ENCODE peak calls at places on chromosomes 16 and 17, in four cellular contexts. G is neural progenitor cell, E is H54, F is caudate nucleus. R is an unnamed sample.

GRCh38 chr16:64121473-64121872 is 1000.4 kb downstream of the CDH11 start:
- DNase-seq in G (no peak), E (no peak), F (no peak), R (no peak)

GRCh38 chr16:85204242-85205010 is 92.2 kb upstream of the CIBAR2 start:
- DNase-seq in G (no peak), E (no peak), F (no peak), R (no peak)

GRCh38 chr17:64270885-64271284 is 7.8 kb upstream of the TEX2 start:
- DNase-seq in G (no peak), E (no peak), F (no peak), R (no peak)

GRCh38 chr17:38705523-38705802 is 390 bp downstream of the MLLT6 start:
- DNase-seq in G (no peak), E (no peak), F (no peak), R (no peak)

GRCh38 chr17:9768381-9768934 is 22.9 kb downstream of the DHRS7C start:
- DNase-seq in G (peak), E (peak), F (no peak), R (no peak)

GRCh38 chr17:78247304-78247703 is 15.9 kb downstream of the TMEM235 start:
- DNase-seq in G (no peak), E (no peak), F (no peak), R (no peak)

GRCh38 chr17:56449176-56449575 is 144.3 kb upstream of the NOG start:
- DNase-seq in G (no peak), E (no peak), F (no peak), R (no peak)

GRCh38 chr17:58335061-58335731 is 6.6 kb upstream of the TSPOAP1 start:
- DNase-seq in G (no peak), E (no peak), F (no peak), R (no peak)

GRCh38 chr17:42845918-42846593 is 1.7 kb downstream of the AOC2 start:
- DNase-seq in G (no peak), E (peak), F (no peak), R (no peak)

GRCh38 chr17:13584701-13585080 is 17.0 kb downstream of the HS3ST3A1 start:
- DNase-seq in G (no peak), E (no peak), F (no peak), R (no peak)

GRCh38 chr17:45775576-45776011 is 8.5 kb upstream of the CRHR1 start:
- DNase-seq in G (no peak), E (no peak), F (no peak), R (peak)

GRCh38 chr16:26269663-26270062 is 577.9 kb downstream of the HS3ST4 start:
- DNase-seq in G (no peak), E (no peak), F (no peak), R (no peak)

GRCh38 chr16:66070140-66070887 is 296.2 kb upstream of the CDH5 start:
- DNase-seq in G (no peak), E (no peak), F (no peak), R (no peak)

GRCh38 chr16:27772093-27772820 is 222.3 kb downstream of the KATNIP start:
- DNase-seq in G (no peak), E (no peak), F (no peak), R (no peak)

GRCh38 chr17:2058521-2059124 is 3.7 kb downstream of the HIC1 start:
- DNase-seq in G (no peak), E (peak), F (no peak), R (peak)

GRCh38 chr17:70034158-70034557 is 40.9 kb upstream of the KCNJ16 start:
- DNase-seq in G (no peak), E (no peak), F (no peak), R (no peak)

GRCh38 chr17:39150795-39151679 is at the start of gene PLXDC1:
- DNase-seq in G (peak), E (no peak), F (no peak), R (no peak)

GRCh38 chr16:29844575-29845331 is 18.3 kb downstream of the CDIPT start:
- DNase-seq in G (no peak), E (no peak), F (no peak), R (no peak)

GRCh38 chr17:82309656-82310570 is 7.5 kb downstream of the CD7 start:
- DNase-seq in G (no peak), E (no peak), F (no peak), R (no peak)

GRCh38 chr17:616407-616806 is 98.2 kb downstream of the VPS53 start:
- DNase-seq in G (no peak), E (no peak), F (no peak), R (no peak)

GRCh38 chr16:62383941-62384340 is 347.7 kb upstream of the CDH8 start:
- DNase-seq in G (no peak), E (no peak), F (no peak), R (no peak)

GRCh38 chr17:76434870-76435269 is 18.1 kb downstream of the UBE2O start:
- DNase-seq in G (no peak), E (no peak), F (no peak), R (no peak)

GRCh38 chr17:63550816-63551639 is 751 bp downstream of the DCAF7 start:
- DNase-seq in G (peak), E (no peak), F (no peak), R (peak)

GRCh38 chr16:25614836-25615235 is 76.9 kb upstream of the HS3ST4 start:
- DNase-seq in G (no peak), E (no peak), F (no peak), R (no peak)

GRCh38 chr16:24075929-24076716 is 180.0 kb upstream of the CACNG3 start:
- DNase-seq in G (peak), E (no peak), F (no peak), R (no peak)

GRCh38 chr17:80034654-80034976 is 1.1 kb downstream of the TBC1D16 start:
- DNase-seq in G (no peak), E (no peak), F (no peak), R (no peak)

GRCh38 chr16:64542152-64542551 is 579.7 kb downstream of the CDH11 start:
- DNase-seq in G (no peak), E (no peak), F (no peak), R (no peak)

GRCh38 chr16:81101702-81102101 is 5.5 kb upstream of the GCSH start:
- DNase-seq in G (no peak), E (no peak), F (no peak), R (no peak)

GRCh38 chr17:58352843-58353719 is 1.1 kb upstream of the SUPT4H1 start:
- DNase-seq in G (peak), E (no peak), F (no peak), R (peak)

GRCh38 chr16:14232106-14232890 is 161.2 kb downstream of the MRTFB start:
- DNase-seq in G (no peak), E (no peak), F (no peak), R (no peak)

GRCh38 chr17:44707755-44708400 is 587 bp upstream of the DBF4B start:
- DNase-seq in G (no peak), E (no peak), F (no peak), R (no peak)

R was measured in anterior cingulate cortex.